ENCODE peak calls at places on chromosomes 11 and 22, in six cellular contexts. One of them, this sample, is unnamed.
A peak's percentile ranks its signal among the peaks of the same experiment; 100 is the strongest.

GRCh38 chr11:102225689-102226562 is 91.4 kb upstream of the BIRC3 start:
- DNase-seq in HCT116: no peak
- DNase-seq in HepG2: peak; percentile 28
- DNase-seq in H1: no peak
- DNase-seq in K562: no peak
- DNase-seq in GM12878: no peak
- DNase-seq in this sample: no peak

GRCh38 chr22:19970479-19971275 is 29.1 kb upstream of the TXNRD2 start:
- DNase-seq in H1: no peak
- DNase-seq in K562: peak; percentile 96
- DNase-seq in GM12878: no peak
- DNase-seq in HepG2: peak; percentile 53
- DNase-seq in HCT116: no peak
- DNase-seq in this sample: no peak

GRCh38 chr22:37748659-37749058 is 51.8 kb downstream of the TRIOBP start:
- DNase-seq in H1: no peak
- DNase-seq in GM12878: no peak
- DNase-seq in HCT116: no peak
- DNase-seq in K562: no peak
- DNase-seq in HepG2: no peak
- DNase-seq in this sample: no peak

GRCh38 chr11:10160350-10160749 is 133.7 kb downstream of the SBF2 start:
- DNase-seq in HCT116: no peak
- DNase-seq in K562: no peak
- DNase-seq in HepG2: no peak
- DNase-seq in GM12878: no peak
- DNase-seq in H1: no peak
- DNase-seq in this sample: no peak

GRCh38 chr22:41991111-41991510 is 7.5 kb upstream of the WBP2NL start:
- DNase-seq in K562: no peak
- DNase-seq in GM12878: no peak
- DNase-seq in HepG2: no peak
- DNase-seq in HCT116: no peak
- DNase-seq in H1: no peak
- DNase-seq in this sample: no peak

GRCh38 chr11:11584446-11584810 is 37.4 kb downstream of the GALNT18 start:
- DNase-seq in H1: no peak
- DNase-seq in GM12878: no peak
- DNase-seq in HCT116: peak; percentile 41
- DNase-seq in HepG2: no peak
- DNase-seq in K562: no peak
- DNase-seq in this sample: no peak

GRCh38 chr11:74094393-74094792 is 76.4 kb downstream of the C2CD3 start:
- DNase-seq in HepG2: no peak
- DNase-seq in HCT116: no peak
- DNase-seq in GM12878: no peak
- DNase-seq in H1: no peak
- DNase-seq in K562: no peak
- DNase-seq in this sample: no peak

GRCh38 chr11:30914143-30914762 is 328.1 kb upstream of the MPPED2 start:
- DNase-seq in HepG2: peak; percentile 16
- DNase-seq in H1: peak; percentile 58
- DNase-seq in HCT116: peak; percentile 15
- DNase-seq in K562: peak; percentile 14
- DNase-seq in GM12878: no peak
- DNase-seq in this sample: peak; percentile 50

GRCh38 chr11:47248304-47248663 is 330 bp downstream of the ACP2 start:
- DNase-seq in K562: no peak
- DNase-seq in HCT116: no peak
- DNase-seq in GM12878: peak; percentile 39
- DNase-seq in HepG2: no peak
- DNase-seq in H1: no peak
- DNase-seq in this sample: no peak

GRCh38 chr11:134139303-134139872 is 70.5 kb downstream of the JAM3 start:
- DNase-seq in HCT116: no peak
- DNase-seq in K562: no peak
- DNase-seq in GM12878: no peak
- DNase-seq in H1: no peak
- DNase-seq in HepG2: no peak
- DNase-seq in this sample: no peak

GRCh38 chr11:62613275-62613864 is 313 bp downstream of the ROM1 start:
- DNase-seq in HepG2: no peak
- DNase-seq in HCT116: no peak
- DNase-seq in H1: no peak
- DNase-seq in K562: no peak
- DNase-seq in GM12878: no peak
- DNase-seq in this sample: no peak

GRCh38 chr11:91763331-91763730 is 461.3 kb upstream of the FAT3 start:
- DNase-seq in K562: no peak
- DNase-seq in H1: no peak
- DNase-seq in HCT116: no peak
- DNase-seq in HepG2: no peak
- DNase-seq in GM12878: no peak
- DNase-seq in this sample: no peak

GRCh38 chr11:19614370-19614936 is 98.2 kb upstream of the NAV2 start:
- DNase-seq in GM12878: no peak
- DNase-seq in HCT116: no peak
- DNase-seq in HepG2: no peak
- DNase-seq in K562: no peak
- DNase-seq in H1: no peak
- DNase-seq in this sample: no peak

GRCh38 chr11:10409207-10409661 is 45.8 kb upstream of the AMPD3 start:
- DNase-seq in HepG2: peak; percentile 8
- DNase-seq in GM12878: no peak
- DNase-seq in H1: no peak
- DNase-seq in K562: no peak
- DNase-seq in HCT116: no peak
- DNase-seq in this sample: no peak

GRCh38 chr11:75154646-75155569 is 4.0 kb downstream of the SLCO2B1 start:
- DNase-seq in H1: no peak
- DNase-seq in K562: no peak
- DNase-seq in HCT116: no peak
- DNase-seq in GM12878: no peak
- DNase-seq in HepG2: no peak
- DNase-seq in this sample: no peak

GRCh38 chr22:28249402-28249801 is 330.3 kb upstream of the PITPNB start:
- DNase-seq in H1: no peak
- DNase-seq in K562: no peak
- DNase-seq in HCT116: no peak
- DNase-seq in GM12878: no peak
- DNase-seq in HepG2: no peak
- DNase-seq in this sample: no peak

GRCh38 chr11:129695543-129696308 is 119.9 kb upstream of the TMEM45B start:
- DNase-seq in H1: peak; percentile 41
- DNase-seq in HepG2: peak; percentile 46
- DNase-seq in HCT116: peak; percentile 21
- DNase-seq in GM12878: no peak
- DNase-seq in K562: peak; percentile 71
- DNase-seq in this sample: peak; percentile 39

GRCh38 chr11:3152471-3153110 is 12.5 kb downstream of the OSBPL5 start:
- DNase-seq in HepG2: no peak
- DNase-seq in HCT116: no peak
- DNase-seq in K562: no peak
- DNase-seq in H1: no peak
- DNase-seq in GM12878: no peak
- DNase-seq in this sample: no peak

GRCh38 chr22:46087816-46088277 is 62.5 kb upstream of the PPARA start:
- DNase-seq in HCT116: no peak
- DNase-seq in H1: no peak
- DNase-seq in K562: peak; percentile 62
- DNase-seq in GM12878: no peak
- DNase-seq in HepG2: no peak
- DNase-seq in this sample: no peak

GRCh38 chr11:61833478-61833877 is 5.4 kb downstream of the FADS2 start:
- DNase-seq in H1: no peak
- DNase-seq in K562: no peak
- DNase-seq in HepG2: no peak
- DNase-seq in GM12878: no peak
- DNase-seq in HCT116: no peak
- DNase-seq in this sample: no peak

GRCh38 chr11:12961615-12962014 is 47.5 kb upstream of the RASSF10 start:
- DNase-seq in HepG2: no peak
- DNase-seq in K562: no peak
- DNase-seq in GM12878: no peak
- DNase-seq in HCT116: no peak
- DNase-seq in H1: no peak
- DNase-seq in this sample: no peak

GRCh38 chr22:26546282-26546681 is 34.0 kb upstream of the TFIP11 start:
- DNase-seq in HCT116: no peak
- DNase-seq in GM12878: no peak
- DNase-seq in H1: no peak
- DNase-seq in HepG2: no peak
- DNase-seq in K562: no peak
- DNase-seq in this sample: no peak

GRCh38 chr22:44331881-44332714 is 19.3 kb upstream of the SHISAL1 start:
- DNase-seq in K562: no peak
- DNase-seq in H1: no peak
- DNase-seq in HepG2: no peak
- DNase-seq in GM12878: no peak
- DNase-seq in HCT116: no peak
- DNase-seq in this sample: no peak

GRCh38 chr11:11672764-11673163 is 51.0 kb upstream of the GALNT18 start:
- DNase-seq in HepG2: no peak
- DNase-seq in K562: peak; percentile 24
- DNase-seq in HCT116: no peak
- DNase-seq in GM12878: no peak
- DNase-seq in H1: no peak
- DNase-seq in this sample: no peak

GRCh38 chr11:121311373-121311772 is 18.8 kb downstream of the SC5D start:
- DNase-seq in K562: no peak
- DNase-seq in GM12878: no peak
- DNase-seq in HepG2: no peak
- DNase-seq in HCT116: no peak
- DNase-seq in H1: no peak
- DNase-seq in this sample: no peak

GRCh38 chr11:88411265-88411664 is 73.7 kb upstream of the CTSC start:
- DNase-seq in HepG2: no peak
- DNase-seq in H1: no peak
- DNase-seq in K562: no peak
- DNase-seq in HCT116: no peak
- DNase-seq in GM12878: no peak
- DNase-seq in this sample: no peak

GRCh38 chr11:91104237-91104636 is 881.4 kb upstream of the CHORDC1 start:
- DNase-seq in K562: no peak
- DNase-seq in H1: no peak
- DNase-seq in HCT116: no peak
- DNase-seq in GM12878: no peak
- DNase-seq in HepG2: no peak
- DNase-seq in this sample: no peak

GRCh38 chr22:47655930-47656329 is 893.5 kb downstream of the TBC1D22A start:
- DNase-seq in HCT116: no peak
- DNase-seq in H1: no peak
- DNase-seq in HepG2: no peak
- DNase-seq in K562: no peak
- DNase-seq in GM12878: no peak
- DNase-seq in this sample: no peak

GRCh38 chr11:17721242-17721999 is 2.0 kb downstream of the MYOD1 start:
- DNase-seq in GM12878: no peak
- DNase-seq in HCT116: no peak
- DNase-seq in H1: no peak
- DNase-seq in HepG2: no peak
- DNase-seq in K562: no peak
- DNase-seq in this sample: no peak

GRCh38 chr11:75667831-75668507 is 869 bp downstream of the MAP6 start:
- DNase-seq in K562: no peak
- DNase-seq in GM12878: no peak
- DNase-seq in HCT116: no peak
- DNase-seq in HepG2: no peak
- DNase-seq in H1: no peak
- DNase-seq in this sample: peak; percentile 23

GRCh38 chr22:32327066-32327465 is 30.6 kb upstream of the RFPL3 start:
- DNase-seq in HCT116: no peak
- DNase-seq in K562: no peak
- DNase-seq in H1: no peak
- DNase-seq in GM12878: no peak
- DNase-seq in HepG2: no peak
- DNase-seq in this sample: no peak

GRCh38 chr22:50452649-50453048 is 22.2 kb downstream of the SBF1 start:
- DNase-seq in H1: no peak
- DNase-seq in K562: no peak
- DNase-seq in HCT116: no peak
- DNase-seq in HepG2: no peak
- DNase-seq in GM12878: no peak
- DNase-seq in this sample: no peak
- TF ChIP-seq ZNF274 in H1: no peak
- TF ChIP-seq ZNF274 in K562: no peak
- TF ChIP-seq ZNF274 in HCT116: no peak
- TF ChIP-seq ZNF274 in HepG2: no peak
- TF ChIP-seq ZNF274 in GM12878: no peak
- TF ChIP-seq ZNF274 in this sample: no peak

GRCh38 chr11:123973816-123974215 is 3.8 kb downstream of the OR10S1 start:
- DNase-seq in HepG2: no peak
- DNase-seq in K562: no peak
- DNase-seq in HCT116: peak; percentile 13
- DNase-seq in H1: no peak
- DNase-seq in GM12878: no peak
- DNase-seq in this sample: no peak
- TF ChIP-seq YY1 in HepG2: no peak
- TF ChIP-seq YY1 in K562: no peak
- TF ChIP-seq YY1 in HCT116: no peak
- TF ChIP-seq YY1 in H1: no peak
- TF ChIP-seq YY1 in GM12878: no peak
- TF ChIP-seq YY1 in this sample: no peak

GRCh38 chr11:1598816-1599215 is 722 bp upstream of the KRTAP5-2 start:
- DNase-seq in K562: no peak
- DNase-seq in HepG2: no peak
- DNase-seq in H1: no peak
- DNase-seq in GM12878: no peak
- DNase-seq in HCT116: no peak
- DNase-seq in this sample: no peak
- H3K9ac ChIP-seq in K562: no peak overlapping the region
- H3K9ac ChIP-seq in HepG2: no peak overlapping the region
- H3K9ac ChIP-seq in H1: no peak overlapping the region
- H3K9ac ChIP-seq in GM12878: no peak overlapping the region
- H3K9ac ChIP-seq in HCT116: no peak overlapping the region
- H3K9ac ChIP-seq in this sample: no peak overlapping the region

DNA sequence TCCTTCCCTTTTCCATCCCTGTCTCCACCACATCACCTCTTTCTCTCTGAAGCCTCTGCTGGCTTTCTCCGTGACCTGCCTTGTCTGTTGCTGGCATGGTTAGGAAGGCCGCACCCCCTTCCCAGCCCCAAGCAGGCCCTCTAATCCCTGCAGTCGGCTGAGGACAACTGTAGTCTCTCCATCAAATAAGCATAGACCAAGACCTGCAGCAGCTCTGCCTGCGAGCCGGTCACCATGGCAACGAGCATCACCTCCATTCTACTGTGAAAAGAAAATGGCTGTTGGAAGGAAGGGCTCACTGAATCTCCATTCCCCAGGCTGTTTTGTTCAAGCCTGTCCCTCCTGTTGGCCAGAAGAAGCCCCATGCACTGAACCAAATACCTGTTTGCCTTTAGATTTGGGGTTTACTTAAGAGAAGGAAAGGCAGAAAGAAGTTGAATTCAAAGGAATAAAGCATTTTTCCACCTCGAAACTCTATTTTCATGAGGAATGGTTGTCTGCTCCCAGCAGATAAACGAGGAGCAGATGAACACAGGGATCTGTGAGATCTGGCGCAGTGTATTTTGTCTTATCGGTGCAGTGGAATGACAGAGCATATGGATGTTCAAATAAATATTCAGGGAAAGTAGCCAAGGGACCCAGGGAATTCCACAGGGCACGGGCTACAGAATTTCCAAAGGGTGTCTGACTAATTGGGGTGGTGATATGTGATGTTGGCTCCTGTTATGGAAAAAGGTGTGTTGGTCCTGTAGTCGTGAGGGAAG is 113.1 kb upstream of the TTC12 start:
- DNase-seq in H1: no peak
- DNase-seq in HCT116: no peak
- DNase-seq in K562: no peak
- DNase-seq in GM12878: no peak
- DNase-seq in HepG2: no peak
- DNase-seq in this sample: no peak
- TF ChIP-seq ZNF274 in H1: no peak
- TF ChIP-seq ZNF274 in HCT116: no peak
- TF ChIP-seq ZNF274 in K562: no peak
- TF ChIP-seq ZNF274 in GM12878: no peak
- TF ChIP-seq ZNF274 in HepG2: no peak
- TF ChIP-seq ZNF274 in this sample: no peak

This sample was measured in NT2/D1.